ENCODE peak calls at places on chromosomes 1 and 21, in five cellular contexts. S is BJ, R is GM12864, P is endothelial cell of umbilical vein, E is fibroblast of lung. W is an unnamed sample.

GRCh38 chr1:154999651-155000474 is 2.7 kb upstream of the ZBTB7B start:
- DNase-seq in E (peak), S (no peak), R (no peak), P (peak), W (no peak)

GRCh38 chr1:1895456-1896333 is 4.8 kb upstream of the GNB1 start:
- DNase-seq in R (no peak), P (no peak), S (no peak), E (no peak), W (no peak)

GRCh38 chr1:169245706-169246105 is 121.9 kb downstream of the NME7 start:
- DNase-seq in R (no peak), E (no peak), P (no peak), S (no peak), W (no peak)

GRCh38 chr1:77349275-77349674 is 67.5 kb downstream of the AK5 start:
- DNase-seq in S (no peak), E (no peak), P (no peak), R (no peak), W (no peak)

GRCh38 chr21:33286600-33287456 is 20.7 kb downstream of the IL10RB start:
- DNase-seq in P (peak), E (peak), S (no peak), R (no peak), W (no peak)

GRCh38 chr1:7418442-7419080 is 352.5 kb upstream of the VAMP3 start:
- DNase-seq in S (no peak), E (no peak), P (no peak), R (no peak), W (no peak)

GRCh38 chr1:161088587-161089110 is 709 bp downstream of the NECTIN4 start:
- DNase-seq in P (no peak), S (no peak), E (peak), R (no peak), W (no peak)

GRCh38 chr1:62962794-62963776 is 179.2 kb downstream of the ATG4C start:
- DNase-seq in S (no peak), R (no peak), E (peak), P (peak), W (peak)

GRCh38 chr1:210754931-210755670 is 378.8 kb downstream of the KCNH1 start:
- DNase-seq in S (no peak), E (peak), P (no peak), R (no peak), W (no peak)

W was measured in AG09319.